ENCODE peak calls at places on chromosomes 6 and 20, in six cellular contexts. B is GM04504; C is neural progenitor cell; X is activated CD8-positive, alpha-beta memory T cell treated with anti-CD3 and anti-CD28 coated beads for 48 hours; K is pons; V is GM06990. M is an unnamed sample.

GRCh38 chr20:32510120-32510600 is 75.0 kb downstream of the NOL4L start:
- DNase-seq in K (no peak), C (no peak), B (no peak), V (no peak), X (no peak), M (no peak)

GRCh38 chr6:28862077-28862476 is 61.7 kb downstream of the TRIM27 start:
- DNase-seq in V (no peak), K (no peak), C (no peak), B (no peak), X (no peak), M (no peak)

GRCh38 chr6:134288538-134289203 is 29.2 kb downstream of the SGK1 start:
- DNase-seq in V (peak), C (no peak), X (no peak), K (peak), B (peak), M (peak)

GRCh38 chr6:110066091-110066490 is 88.0 kb downstream of the GPR6 start:
- DNase-seq in X (no peak), K (no peak), B (no peak), V (no peak), C (no peak), M (no peak)

GRCh38 chr6:33428219-33428890 is 8.5 kb downstream of the SYNGAP1 start:
- DNase-seq in B (no peak), K (no peak), V (peak), X (no peak), C (peak), M (peak)

GRCh38 chr6:7906741-7907140 is 3.8 kb downstream of the TXNDC5 start:
- DNase-seq in K (no peak), X (no peak), B (no peak), V (no peak), C (no peak), M (no peak)

GRCh38 chr6:113936093-113936934 is 34.6 kb downstream of the HDAC2 start:
- DNase-seq in K (peak), C (peak), X (no peak), V (peak), B (peak), M (peak)

GRCh38 chr6:484086-484728 is 92.7 kb downstream of the IRF4 start:
- DNase-seq in C (no peak), B (no peak), K (no peak), V (no peak), X (no peak), M (peak)

GRCh38 chr6:125586074-125586473 is 163.4 kb upstream of the HEY2 start:
- DNase-seq in B (no peak), V (no peak), K (no peak), X (no peak), C (no peak), M (no peak)